ENCODE peak calls at places on chromosomes 5 and 9, in ten cellular contexts. Y, S, D, B, N, K, E, L, Z and A are unnamed samples.

GRCh38 chr5:65822696-65823095 is 100.7 kb downstream of the NLN start:
- DNase-seq in Y (no peak), S (no peak), D (peak), B (no peak), N (no peak), K (no peak), E (no peak), L (no peak), Z (no peak), A (no peak)

GRCh38 chr9:131923766-131924165 is 155.9 kb downstream of the MED27 start:
- DNase-seq in Y (no peak), S (no peak), D (peak), B (no peak), N (no peak), K (no peak), E (no peak), L (peak), Z (no peak), A (no peak)

GRCh38 chr9:35948901-35949318 is 9.0 kb downstream of the OR2S2 start:
- DNase-seq in Y (no peak), S (no peak), D (no peak), B (no peak), N (no peak), K (no peak), E (no peak), L (peak), Z (no peak), A (no peak)

GRCh38 chr9:137021979-137022619 is 5.9 kb downstream of the ABCA2 start:
- DNase-seq in Y (peak), S (no peak), D (peak), B (no peak), N (peak), K (no peak), E (peak), L (peak), Z (peak), A (peak)

GRCh38 chr9:27528886-27529315 is 713 bp downstream of the MOB3B start:
- DNase-seq in Y (peak), S (peak), D (no peak), B (peak), N (peak), K (no peak), E (peak), L (no peak), Z (peak), A (peak)

GRCh38 chr9:137506702-137507171 is 43.5 kb downstream of the PNPLA7 start:
- DNase-seq in Y (no peak), S (no peak), D (peak), B (no peak), N (no peak), K (no peak), E (no peak), L (no peak), Z (no peak), A (no peak)

GRCh38 chr5:163696270-163696887 is 191.0 kb downstream of the MAT2B start:
- DNase-seq in Y (no peak), S (no peak), D (peak), B (peak), N (no peak), K (peak), E (no peak), L (peak), Z (peak), A (peak)

GRCh38 chr9:82154573-82154972 is 166.0 kb downstream of the SPATA31D1 start:
- DNase-seq in Y (no peak), S (no peak), D (no peak), B (no peak), N (no peak), K (no peak), E (no peak), L (no peak), Z (no peak), A (no peak)

GRCh38 chr9:18473551-18474279 is at the start of gene ADAMTSL1:
- DNase-seq in Y (no peak), S (peak), D (peak), B (peak), N (peak), K (no peak), E (peak), L (no peak), Z (peak), A (no peak)

GRCh38 chr9:70413427-70413797 is 1.0 kb downstream of the KLF9 start:
- DNase-seq in Y (no peak), S (no peak), D (no peak), B (no peak), N (peak), K (no peak), E (peak), L (no peak), Z (peak), A (no peak)

DNA sequence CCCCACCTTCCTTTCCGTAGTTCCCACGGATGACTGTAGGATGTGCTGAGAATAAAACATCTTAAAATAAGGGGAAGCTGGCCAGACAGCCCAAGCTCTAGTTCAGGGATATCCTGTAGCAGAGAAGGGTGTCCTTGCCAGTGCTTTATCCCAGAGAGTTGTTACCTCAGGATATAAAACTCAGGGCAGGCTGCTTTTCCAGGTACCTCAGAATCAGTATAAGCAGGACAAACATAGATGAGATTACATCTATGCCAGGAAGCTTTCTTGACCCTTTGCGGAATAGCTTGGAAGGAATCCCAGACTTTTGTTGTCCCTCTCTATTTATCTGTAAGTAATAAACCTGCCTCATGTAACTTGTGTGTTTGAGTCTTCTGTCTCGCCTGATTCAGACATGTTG is 565.7 kb downstream of the PRDM9 start:
- DNase-seq in Y (no peak), S (no peak), D (no peak), B (no peak), N (no peak), K (no peak), E (no peak), L (peak), Z (no peak), A (no peak)
- TF ChIP-seq CTCF in Y (no peak), S (no peak), D (no peak), B (no peak), N (no peak), K (no peak), E (no peak), L (no peak), Z (no peak), A (no peak)

GRCh38 chr5:132840896-132841818 is 10.7 kb upstream of the SHROOM1 start:
- DNase-seq in Y (no peak), S (no peak), D (peak), B (no peak), N (no peak), K (no peak), E (no peak), L (peak), Z (no peak), A (peak)
- H3K27ac ChIP-seq in Y (no peak), S (peak), D (no peak), B (no peak), N (no peak), K (no peak), E (no peak), L (no peak), Z (peak), A (no peak)

DNA sequence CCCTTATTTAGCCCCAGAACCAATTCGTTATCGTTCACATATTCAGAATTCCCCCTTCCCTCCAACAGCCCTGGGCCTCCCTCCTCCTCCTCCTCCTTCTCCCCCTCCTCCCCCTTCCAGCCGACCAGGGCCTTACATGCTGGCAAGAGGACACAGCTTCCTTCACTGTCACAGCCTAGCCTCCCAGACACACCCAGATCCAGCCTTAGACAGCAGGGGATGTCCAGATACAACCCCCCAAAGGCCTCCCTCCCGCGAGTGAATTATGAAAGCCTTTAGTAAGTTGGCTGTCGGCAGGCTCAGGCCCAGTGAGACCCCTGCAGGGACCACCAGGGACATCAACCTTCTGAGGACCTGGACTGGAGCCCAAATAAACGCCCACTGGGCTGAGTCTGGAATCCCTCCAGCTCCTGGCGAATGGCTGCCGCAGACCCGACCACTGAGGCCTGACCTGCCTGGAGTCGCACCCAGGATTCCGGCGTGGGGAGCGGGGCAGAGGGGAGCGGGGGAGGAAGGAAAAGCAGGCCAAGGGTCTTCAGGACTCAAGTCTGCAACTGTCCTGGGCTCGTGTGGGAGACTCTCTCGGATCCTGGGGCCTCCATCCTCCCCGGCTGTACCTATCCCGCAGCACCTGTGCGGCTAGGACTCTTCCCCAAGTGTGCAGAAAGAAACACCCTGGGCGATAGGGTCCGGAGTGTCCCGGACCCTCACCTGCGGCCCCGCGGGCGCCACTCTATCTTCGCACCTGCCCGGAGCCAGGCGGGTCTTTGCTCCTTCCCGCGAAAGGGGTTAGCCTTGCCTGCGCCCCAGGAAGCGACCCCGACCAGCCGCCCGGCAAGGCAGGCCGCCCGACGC is 735 bp downstream of the SEPTIN8 start:
- DNase-seq in Y (no peak), S (no peak), D (peak), B (no peak), N (peak), K (no peak), E (peak), L (peak), Z (peak), A (peak)
- TF ChIP-seq CTCF in Y (no peak), S (no peak), D (no peak), B (no peak), N (no peak), K (no peak), E (no peak), L (no peak), Z (no peak), A (no peak)

DNA sequence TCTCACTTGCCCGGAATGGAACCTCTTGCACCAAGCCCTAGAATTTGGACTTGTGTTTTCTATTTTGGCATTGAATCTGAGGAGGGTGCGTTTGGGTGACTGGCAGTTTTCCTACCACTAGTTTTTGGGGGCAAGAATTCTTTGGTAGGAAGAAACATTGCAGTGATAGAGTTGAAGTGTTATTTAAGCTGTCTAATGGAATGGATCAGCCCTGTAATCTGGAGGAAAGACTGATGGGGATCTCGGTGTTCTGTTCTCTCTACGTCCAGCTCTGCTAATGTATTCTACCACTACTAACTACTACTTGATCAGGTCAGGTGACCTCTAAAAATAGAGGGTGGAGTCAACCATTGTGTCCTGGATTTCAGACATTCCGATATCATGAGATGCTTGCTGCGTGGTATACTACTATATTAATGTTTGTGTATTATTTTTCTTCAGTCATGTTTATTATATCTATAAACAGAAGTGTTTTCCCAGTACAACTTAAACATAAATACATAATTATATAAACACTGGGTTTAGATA is 2.7 kb downstream of the ARHGAP26 start:
- DNase-seq in Y (no peak), S (no peak), D (no peak), B (no peak), N (no peak), K (no peak), E (no peak), L (peak), Z (no peak), A (no peak)
- H3K27ac ChIP-seq in Y (no peak), S (no peak), D (no peak), B (no peak), N (peak), K (no peak), E (peak), L (no peak), Z (no peak), A (no peak)

DNA sequence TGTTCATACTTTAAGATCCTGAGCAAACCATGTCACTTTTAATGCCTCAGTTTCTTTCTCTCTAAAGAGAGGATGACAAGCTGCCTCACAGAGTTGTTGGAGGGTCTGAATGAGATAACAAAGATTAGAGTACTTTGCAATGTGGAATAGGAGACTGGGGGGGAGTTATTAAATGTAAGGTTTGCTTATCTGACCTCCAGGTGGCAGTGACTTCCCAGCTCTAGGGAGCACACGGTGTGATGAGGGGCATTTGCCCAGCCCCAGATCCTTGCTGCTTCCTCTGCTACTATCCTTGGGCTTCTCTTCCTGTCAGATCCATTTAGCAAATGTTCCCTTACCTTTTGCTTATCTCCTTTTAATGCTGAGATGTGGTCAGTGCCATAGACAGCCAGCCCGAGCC is 30.7 kb downstream of the ENHO start:
- DNase-seq in Y (no peak), S (no peak), D (no peak), B (no peak), N (no peak), K (no peak), E (no peak), L (no peak), Z (no peak), A (no peak)
- TF ChIP-seq CTCF in Y (no peak), S (no peak), D (no peak), B (no peak), N (no peak), K (no peak), E (no peak), L (peak), Z (no peak), A (no peak)

GRCh38 chr9:13144176-13144820 is 135.2 kb downstream of the MPDZ start:
- DNase-seq in Y (no peak), S (no peak), D (peak), B (no peak), N (no peak), K (no peak), E (no peak), L (no peak), Z (no peak), A (no peak)

GRCh38 chr9:13145340-13145739 is 134.2 kb downstream of the MPDZ start:
- DNase-seq in Y (no peak), S (no peak), D (no peak), B (no peak), N (no peak), K (no peak), E (no peak), L (no peak), Z (no peak), A (no peak)

GRCh38 chr9:13141629-13142028 is 137.9 kb downstream of the MPDZ start:
- DNase-seq in Y (no peak), S (no peak), D (peak), B (no peak), N (no peak), K (no peak), E (no peak), L (peak), Z (no peak), A (no peak)

GRCh38 chr9:13142776-13143175 is 136.7 kb downstream of the MPDZ start:
- DNase-seq in Y (no peak), S (no peak), D (no peak), B (no peak), N (no peak), K (no peak), E (no peak), L (no peak), Z (no peak), A (no peak)

GRCh38 chr9:13143281-13143680 is 136.2 kb downstream of the MPDZ start:
- DNase-seq in Y (no peak), S (no peak), D (no peak), B (no peak), N (no peak), K (no peak), E (no peak), L (no peak), Z (no peak), A (no peak)
- H3K27ac ChIP-seq in Y (no peak), S (no peak), D (no peak), B (peak), N (no peak), K (no peak), E (peak), L (no peak), Z (peak), A (no peak)

GRCh38 chr9:72872718-72873117 is 80.1 kb downstream of the ALDH1A1 start:
- DNase-seq in Y (no peak), S (no peak), D (no peak), B (no peak), N (no peak), K (no peak), E (no peak), L (no peak), Z (peak), A (no peak)

GRCh38 chr9:72875221-72875620 is 77.6 kb downstream of the ALDH1A1 start:
- DNase-seq in Y (no peak), S (no peak), D (no peak), B (no peak), N (no peak), K (no peak), E (no peak), L (no peak), Z (no peak), A (no peak)

GRCh38 chr9:72874344-72874743 is 78.5 kb downstream of the ALDH1A1 start:
- DNase-seq in Y (no peak), S (no peak), D (no peak), B (no peak), N (no peak), K (no peak), E (no peak), L (no peak), Z (no peak), A (no peak)

GRCh38 chr9:72873456-72873855 is 79.4 kb downstream of the ALDH1A1 start:
- DNase-seq in Y (no peak), S (no peak), D (no peak), B (no peak), N (no peak), K (no peak), E (no peak), L (no peak), Z (no peak), A (no peak)

GRCh38 chr9:72871685-72872084 is 81.2 kb downstream of the ALDH1A1 start:
- DNase-seq in Y (no peak), S (no peak), D (no peak), B (no peak), N (no peak), K (no peak), E (no peak), L (peak), Z (peak), A (peak)
- TF ChIP-seq CTCF in Y (no peak), S (no peak), D (peak), B (peak), N (peak), K (peak), E (peak), L (peak), Z (peak), A (peak)

GRCh38 chr5:15518786-15519185 is 18.8 kb downstream of the FBXL7 start:
- DNase-seq in Y (no peak), S (no peak), D (peak), B (no peak), N (no peak), K (no peak), E (no peak), L (no peak), Z (no peak), A (no peak)

GRCh38 chr5:15524712-15525111 is 24.7 kb downstream of the FBXL7 start:
- DNase-seq in Y (no peak), S (no peak), D (no peak), B (peak), N (no peak), K (no peak), E (no peak), L (no peak), Z (no peak), A (no peak)

GRCh38 chr5:15520856-15521255 is 20.9 kb downstream of the FBXL7 start:
- DNase-seq in Y (no peak), S (no peak), D (no peak), B (no peak), N (no peak), K (no peak), E (no peak), L (no peak), Z (no peak), A (no peak)

GRCh38 chr5:15522141-15522540 is 22.2 kb downstream of the FBXL7 start:
- DNase-seq in Y (no peak), S (no peak), D (no peak), B (no peak), N (no peak), K (no peak), E (no peak), L (no peak), Z (no peak), A (no peak)

DNA sequence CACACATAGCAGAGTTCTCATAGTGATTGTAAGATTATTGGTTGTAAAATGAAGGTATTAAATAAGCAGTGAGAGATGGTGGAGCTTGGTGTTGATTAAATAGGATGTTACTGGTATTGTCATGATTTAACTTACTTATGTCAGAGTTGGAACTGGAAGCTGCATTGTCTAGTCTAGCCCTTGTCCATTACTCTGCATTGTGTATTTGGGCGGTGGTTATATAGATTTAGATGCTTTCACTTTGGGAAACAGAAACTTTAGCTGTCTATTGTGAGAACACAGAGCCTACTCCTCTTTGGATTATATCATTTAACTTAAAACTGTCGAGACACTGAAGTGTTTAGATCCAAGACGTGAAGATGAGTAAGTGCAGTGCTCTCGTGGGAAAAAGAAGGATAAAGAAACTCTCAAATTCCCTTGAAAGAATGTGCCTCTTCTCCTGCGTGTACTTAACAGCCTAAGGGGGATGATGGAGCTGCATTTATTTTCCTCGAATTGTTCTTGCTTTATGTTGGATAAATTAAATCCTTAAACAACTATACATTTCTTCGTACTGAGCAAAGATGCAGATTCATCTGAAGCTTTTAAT is 21.5 kb downstream of the FBXL7 start:
- DNase-seq in Y (no peak), S (no peak), D (peak), B (no peak), N (no peak), K (no peak), E (no peak), L (no peak), Z (no peak), A (no peak)
- H3K27ac ChIP-seq in Y (no peak), S (no peak), D (no peak), B (no peak), N (no peak), K (no peak), E (no peak), L (no peak), Z (peak), A (no peak)

GRCh38 chr5:177496111-177497010 is 1.0 kb downstream of the PDLIM7 start:
- DNase-seq in Y (no peak), S (peak), D (peak), B (no peak), N (no peak), K (peak), E (peak), L (peak), Z (peak), A (peak)
- TF ChIP-seq CTCF in Y (no peak), S (peak), D (peak), B (no peak), N (no peak), K (peak), E (peak), L (peak), Z (peak), A (peak)